ENCODE peak calls at places on chromosomes 3 and 15, in five cellular contexts. G, F, J, O and W are unnamed samples.
A peak's percentile ranks its signal among the peaks of the same experiment; 100 is the strongest.

GRCh38 chr15:88708256-88709054 is 69.6 kb downstream of the ISG20 start:
- DNase-seq in F (no peak), J (no peak), G (no peak), O (no peak), W (peak; percentile 35)

GRCh38 chr3:70905496-70905895 is 593.1 kb upstream of the MDFIC2 start:
- DNase-seq in F (no peak), J (no peak), O (no peak), G (no peak), W (no peak)

GRCh38 chr3:113148307-113148703 is 63.1 kb upstream of the BOC start:
- DNase-seq in G (no peak), F (no peak), O (no peak), J (peak; percentile 73), W (no peak)

GRCh38 chr3:161265916-161266571 is 44.9 kb downstream of the NMD3 start:
- DNase-seq in F (no peak), O (no peak), J (peak; percentile 53), G (no peak), W (no peak)

GRCh38 chr3:129942296-129942695 is 32.2 kb upstream of the TRH start:
- DNase-seq in O (no peak), G (peak; percentile 82), J (peak; percentile 63), F (peak; percentile 86), W (peak; percentile 11)

GRCh38 chr15:76865548-76865991 is 39.6 kb downstream of the SCAPER start:
- DNase-seq in O (no peak), G (no peak), F (no peak), J (no peak), W (no peak)

GRCh38 chr15:90038639-90039095 is 37.5 kb downstream of the ZNF710 start:
- DNase-seq in O (no peak), F (no peak), G (no peak), J (no peak), W (no peak)

GRCh38 chr3:58308728-58309127 is 2.4 kb downstream of the HTD2 start:
- DNase-seq in G (no peak), O (no peak), F (no peak), J (no peak), W (no peak)

GRCh38 chr3:169158379-169158778 is 505.1 kb downstream of the MECOM start:
- DNase-seq in G (no peak), O (no peak), F (no peak), J (no peak), W (no peak)

GRCh38 chr3:23333633-23334032 is 130.5 kb downstream of the UBE2E2 start:
- DNase-seq in F (no peak), G (no peak), O (no peak), J (peak; percentile 68), W (no peak)

GRCh38 chr3:110165344-110165743 is 828.0 kb upstream of the DPPA4 start:
- DNase-seq in F (no peak), G (no peak), J (peak; percentile 33), O (no peak), W (no peak)

DNA sequence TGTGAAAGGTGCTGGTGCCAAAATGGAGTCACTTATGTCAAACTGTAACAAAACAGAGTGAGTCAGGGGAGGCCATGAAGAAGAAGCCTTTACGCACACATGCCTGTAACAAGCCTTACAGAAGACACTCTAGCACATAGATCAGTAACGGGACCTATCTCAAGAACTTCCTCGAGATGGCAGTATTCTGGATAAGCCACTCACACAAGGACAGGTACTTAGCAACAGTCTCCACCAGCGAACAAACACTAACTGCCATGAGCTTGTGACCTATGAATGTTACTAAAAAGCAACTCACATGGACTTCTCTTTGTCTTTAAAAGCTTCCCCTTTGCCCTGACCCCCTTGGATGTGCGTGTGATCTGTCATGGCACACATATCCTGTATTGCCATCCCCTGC is 235.1 kb downstream of the CD47 start:
- DNase-seq in F (no peak), O (no peak), J (peak; percentile 64), G (no peak), W (no peak)
- TF ChIP-seq CTCF in F (no peak), O (peak; percentile 16), J (peak; percentile 69), G (peak; percentile 43), W (no peak)

DNA sequence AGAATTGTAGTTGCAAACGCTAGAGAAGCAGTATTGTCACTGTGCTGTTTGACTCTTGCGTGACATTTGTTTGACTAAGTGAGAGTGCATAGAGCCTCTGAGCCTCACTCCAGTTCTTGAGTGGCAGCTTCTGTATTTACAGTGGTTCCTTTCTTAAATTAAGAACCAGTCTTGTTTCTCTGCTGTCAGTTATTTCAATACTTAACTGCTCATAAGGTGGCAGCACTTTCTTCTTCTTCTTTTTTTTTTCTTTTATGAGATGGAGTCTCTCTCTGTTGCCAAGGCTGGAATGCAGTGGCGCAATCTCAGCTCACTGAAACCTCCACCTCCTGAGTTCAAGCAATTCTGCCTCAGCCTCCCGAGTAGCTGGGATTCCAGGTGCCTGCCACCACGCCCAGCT is 372.1 kb downstream of the LPP start:
- DNase-seq in G (no peak), J (peak; percentile 39), F (no peak), O (no peak), W (no peak)
- TF ChIP-seq CTCF in G (no peak), J (no peak), F (no peak), O (no peak), W (no peak)

DNA sequence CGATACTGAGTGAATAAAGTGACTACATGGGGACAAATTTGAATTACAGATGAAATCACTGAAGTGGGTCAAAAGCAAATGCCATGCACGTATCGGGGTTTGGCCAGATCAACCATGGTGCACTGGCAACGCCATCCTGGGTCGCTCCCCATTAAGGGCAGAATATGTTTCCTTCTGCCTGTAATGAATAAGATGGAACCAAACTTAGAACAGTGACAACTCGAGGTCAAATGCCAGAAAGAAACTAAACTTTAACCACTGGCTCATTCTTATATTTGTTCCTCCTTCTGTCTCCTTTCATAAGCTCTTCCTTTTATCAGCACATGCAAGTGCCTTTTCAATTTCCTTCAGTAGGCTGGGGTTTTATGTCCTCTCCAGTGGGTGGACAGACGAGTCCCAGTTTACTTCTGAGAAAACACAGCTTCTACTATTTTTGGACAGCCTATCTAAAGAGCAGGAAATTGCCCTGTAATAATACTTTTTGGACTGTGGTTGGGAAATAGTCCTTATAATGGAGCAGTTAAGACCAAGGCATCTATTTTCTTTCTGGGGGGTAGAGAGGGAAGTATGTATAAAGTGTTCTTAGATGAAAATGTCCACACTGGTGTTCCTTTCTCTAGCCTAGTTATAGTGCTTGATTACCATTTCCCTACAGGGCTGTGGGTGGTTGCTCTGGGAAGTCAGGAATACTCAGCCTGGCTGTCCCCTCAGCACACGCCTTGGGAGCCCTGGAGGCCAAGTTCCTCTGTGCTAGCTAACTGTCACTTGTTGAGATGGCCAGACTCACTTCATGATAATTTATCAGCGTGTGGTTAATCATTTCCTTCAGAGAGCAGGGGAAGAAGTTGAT is 61.5 kb downstream of the WHAMM start:
- DNase-seq in G (no peak), O (no peak), F (no peak), J (no peak), W (no peak)
- TF ChIP-seq CTCF in G (no peak), O (no peak), F (no peak), J (no peak), W (no peak)

GRCh38 chr3:147356909-147357733 is 49.2 kb downstream of the ZIC4 start:
- DNase-seq in F (peak; percentile 71), G (peak; percentile 55), J (no peak), O (no peak), W (no peak)
- TF ChIP-seq CTCF in F (peak; percentile 49), G (peak; percentile 61), J (no peak), O (peak; percentile 8), W (no peak)

DNA sequence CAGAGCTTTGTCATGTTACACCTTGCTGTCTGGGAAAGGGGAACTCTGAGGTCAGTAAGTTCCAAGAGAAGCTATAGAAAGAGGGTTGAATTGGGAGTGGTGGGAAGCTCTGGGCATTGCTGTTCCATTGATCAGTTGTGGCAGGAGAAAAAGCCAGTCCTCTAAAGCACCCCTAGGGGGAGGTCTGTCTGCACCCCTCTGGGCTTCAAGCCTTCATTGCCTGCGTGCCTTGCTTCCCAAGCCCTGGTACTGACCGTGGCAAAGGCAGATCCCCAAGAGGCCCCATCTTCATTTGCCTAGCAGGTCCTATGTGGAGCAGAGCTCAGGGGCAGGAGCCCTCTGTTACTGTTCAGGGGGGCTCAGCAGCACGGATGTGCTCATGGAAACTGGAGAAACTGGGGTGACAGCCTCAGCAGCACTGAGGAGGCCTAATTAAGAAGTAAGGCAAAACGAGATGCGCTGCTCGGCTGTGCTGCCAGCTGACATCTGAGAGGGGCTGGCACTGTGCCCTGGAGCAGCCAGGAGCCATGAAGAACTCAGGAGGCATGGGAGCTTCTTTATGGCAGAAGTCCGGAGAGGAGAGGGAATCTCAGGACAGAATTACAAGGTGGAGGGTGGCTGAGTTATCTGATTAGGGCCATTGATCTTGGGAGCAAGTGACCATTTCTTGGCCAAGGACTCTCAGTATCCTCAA is 270.9 kb downstream of the RPLP1 start:
- DNase-seq in J (no peak), G (no peak), O (no peak), F (no peak), W (no peak)
- TF ChIP-seq CTCF in J (no peak), G (no peak), O (no peak), F (no peak), W (no peak)